ENCODE peak calls at places on chromosomes 1 and 21, in ten cellular contexts. M is heart right ventricle, B is endothelial cell, X is mucosa of descending colon, D is NCI-H1048, E is anterior cingulate cortex, R is caudate nucleus, Y is hypothalamus, U is T-helper 9 cell, H is lower lobe of right lung. J is an unnamed sample.

GRCh38 chr1:182446033-182446669 is 3.8 kb upstream of the RGSL1 start:
- DNase-seq in U (no peak), R (no peak), Y (no peak), X (no peak), D (peak; percentile 37), M (no peak), E (no peak), H (no peak), B (peak; percentile 48), J (no peak)

GRCh38 chr1:246355421-246356230 is 151.5 kb downstream of the SMYD3 start:
- DNase-seq in Y (no peak), U (no peak), X (no peak), M (no peak), E (no peak), B (no peak), H (no peak), R (no peak), D (no peak), J (no peak)

GRCh38 chr1:66380452-66381212 is 153.3 kb upstream of the SGIP1 start:
- DNase-seq in B (no peak), U (no peak), X (no peak), Y (no peak), H (no peak), E (no peak), M (no peak), R (no peak), D (no peak), J (no peak)

GRCh38 chr1:205480349-205481278 is 23.9 kb upstream of the CDK18 start:
- DNase-seq in R (no peak), D (no peak), B (no peak), Y (no peak), M (no peak), X (no peak), E (no peak), H (no peak), U (peak; percentile 57), J (no peak)

GRCh38 chr1:197486948-197487347 is 218.9 kb downstream of the CRB1 start:
- DNase-seq in Y (no peak), E (no peak), H (no peak), M (no peak), D (no peak), X (no peak), U (no peak), R (no peak), B (no peak), J (no peak)

GRCh38 chr1:84253041-84253440 is 48.5 kb upstream of the SAMD13 start:
- DNase-seq in H (no peak), E (no peak), D (no peak), X (no peak), U (no peak), M (no peak), Y (no peak), R (no peak), B (no peak), J (no peak)

GRCh38 chr1:119935373-119935772 is 39.1 kb upstream of the ADAM30 start:
- DNase-seq in U (no peak), X (no peak), Y (no peak), M (no peak), R (no peak), B (no peak), E (no peak), H (no peak), D (no peak), J (no peak)

GRCh38 chr1:222921951-222922350 is 107.1 kb downstream of the DISP1 start:
- DNase-seq in H (no peak), X (no peak), B (no peak), M (no peak), Y (no peak), E (no peak), D (no peak), U (no peak), R (no peak), J (no peak)

GRCh38 chr1:205430631-205431305 is 8.9 kb upstream of the LEMD1 start:
- DNase-seq in U (peak; percentile 28), E (peak; percentile 43), R (peak; percentile 36), Y (no peak), M (peak; percentile 60), D (no peak), X (peak; percentile 81), B (peak; percentile 71), H (peak; percentile 66), J (peak; percentile 59)

GRCh38 chr1:168783831-168784230 is 54.8 kb upstream of the DPT start:
- DNase-seq in Y (no peak), H (no peak), M (no peak), R (no peak), X (no peak), E (no peak), B (no peak), D (no peak), U (no peak), J (no peak)

GRCh38 chr1:192826791-192827477 is 18.1 kb downstream of the RGS2 start:
- DNase-seq in Y (no peak), E (no peak), M (no peak), X (no peak), U (no peak), D (no peak), B (no peak), H (no peak), R (no peak), J (no peak)

GRCh38 chr1:30687886-30688285 is 35.5 kb downstream of the MATN1 start:
- DNase-seq in D (no peak), R (no peak), Y (no peak), H (no peak), X (no peak), M (no peak), E (no peak), U (no peak), B (no peak), J (no peak)

GRCh38 chr1:76023669-76024407 is 50.7 kb upstream of the ST6GALNAC3 start:
- DNase-seq in M (no peak), U (no peak), H (no peak), B (no peak), R (no peak), D (no peak), Y (no peak), E (no peak), X (no peak), J (no peak)

GRCh38 chr21:44846485-44847260 is 26.8 kb downstream of the PTTG1IP start:
- DNase-seq in U (peak; percentile 28), B (no peak), X (peak; percentile 69), H (peak; percentile 79), D (no peak), E (peak; percentile 12), R (no peak), M (no peak), Y (no peak), J (peak; percentile 59)

GRCh38 chr1:155127672-155128468 is at the start of gene EFNA1:
- DNase-seq in X (peak; percentile 88), B (peak; percentile 73), M (peak; percentile 81), R (peak; percentile 66), H (peak; percentile 84), D (no peak), U (peak; percentile 34), E (peak; percentile 72), Y (no peak), J (peak; percentile 70)

GRCh38 chr1:246748867-246749266 is 24.7 kb downstream of the SCCPDH start:
- DNase-seq in D (no peak), M (no peak), B (no peak), R (no peak), U (no peak), Y (no peak), E (no peak), H (no peak), X (no peak), J (no peak)

GRCh38 chr21:40769231-40769630 is 77.7 kb downstream of the DSCAM start:
- DNase-seq in D (no peak), M (no peak), Y (no peak), B (no peak), E (no peak), U (no peak), R (no peak), X (no peak), H (no peak), J (no peak)

GRCh38 chr1:5915587-5916571 is 76.3 kb downstream of the NPHP4 start:
- DNase-seq in E (peak; percentile 44), H (no peak), D (no peak), R (no peak), B (no peak), M (no peak), U (no peak), Y (no peak), X (no peak), J (no peak)

GRCh38 chr1:7352364-7352763 is 418.7 kb upstream of the VAMP3 start:
- DNase-seq in B (no peak), M (no peak), H (no peak), X (no peak), U (no peak), R (no peak), D (no peak), E (no peak), Y (no peak), J (no peak)

GRCh38 chr1:24641646-24642151 is 1.4 kb upstream of the SRRM1 start:
- DNase-seq in B (peak; percentile 9), D (no peak), E (no peak), M (peak; percentile 33), R (no peak), Y (no peak), U (peak; percentile 7), X (peak; percentile 63), H (peak; percentile 70), J (peak; percentile 56)

J was measured in psoas muscle.